ENCODE peak calls at places on chromosomes 5 and 9, in ten cellular contexts. M is NCI-H2227 treated with DMSO at 0.1 percent for 48 hours; P is stimulated activated CD4-positive, alpha-beta T cell treated with anti-CD3 and anti-CD28 coated beads, TNF-alpha, amount 100 ng/mL, for 4 hours; B is thyroid gland; O is fibroblast of the conjunctiva; L is activated naive CD8-positive, alpha-beta T cell treated with anti-CD3 and anti-CD28 coated beads, Interleukin-2, amount 50 U/mL, for 24 hours; Z is RCC 7860; K is heart left ventricle; T is stromal cell of bone marrow; J is skeletal muscle cell. Q is an unnamed sample.

GRCh38 chr5:146778795-146779579 is 99.6 kb downstream of the PPP2R2B start:
- DNase-seq in O (no peak), Z (no peak), P (no peak), T (no peak), B (no peak), K (no peak), M (peak; percentile 36), J (no peak), L (no peak), Q (no peak)

GRCh38 chr9:125663127-125663526 is 43.9 kb downstream of the MAPKAP1 start:
- DNase-seq in J (no peak), O (no peak), P (no peak), T (no peak), M (no peak), L (no peak), B (no peak), K (no peak), Z (peak; percentile 73), Q (no peak)

GRCh38 chr5:37495210-37495609 is 116.1 kb downstream of the WDR70 start:
- DNase-seq in J (no peak), K (no peak), M (no peak), O (no peak), T (peak; percentile 12), B (no peak), P (no peak), L (no peak), Z (no peak), Q (no peak)

GRCh38 chr5:35852084-35852734 is 4.5 kb upstream of the IL7R start:
- DNase-seq in P (no peak), M (no peak), K (no peak), O (no peak), J (no peak), Z (peak; percentile 45), B (no peak), T (no peak), L (peak; percentile 67), Q (no peak)

GRCh38 chr9:34989946-34990635 is 546 bp downstream of the DNAJB5 start:
- DNase-seq in J (no peak), B (peak; percentile 69), O (no peak), K (peak; percentile 75), P (no peak), L (peak; percentile 53), M (peak; percentile 23), Z (no peak), T (no peak), Q (peak; percentile 80)

GRCh38 chr5:123075521-123076163 is 13.4 kb upstream of the PRDM6 start:
- DNase-seq in Z (no peak), L (no peak), O (no peak), P (no peak), T (no peak), B (no peak), M (no peak), J (no peak), K (no peak), Q (no peak)

GRCh38 chr5:126970517-126971017 is 59.8 kb downstream of the MARCHF3 start:
- DNase-seq in B (peak; percentile 5), Z (peak; percentile 87), K (no peak), L (no peak), J (peak; percentile 79), T (peak; percentile 32), O (peak; percentile 23), P (no peak), M (no peak), Q (no peak)

GRCh38 chr5:179805529-179806249 is 977 bp downstream of the MGAT4B start:
- DNase-seq in Z (no peak), J (no peak), P (no peak), M (no peak), T (no peak), K (no peak), L (peak; percentile 49), O (no peak), B (peak; percentile 43), Q (peak; percentile 54)

GRCh38 chr5:14816374-14816998 is 55.1 kb downstream of the ANKH start:
- DNase-seq in Z (no peak), B (peak; percentile 68), P (no peak), J (no peak), L (no peak), T (peak; percentile 52), O (no peak), K (no peak), M (no peak), Q (no peak)

GRCh38 chr5:101505891-101506570 is 602.9 kb upstream of the ST8SIA4 start:
- DNase-seq in L (no peak), P (no peak), K (peak; percentile 54), Z (no peak), B (no peak), T (no peak), O (no peak), M (no peak), J (no peak), Q (no peak)

GRCh38 chr5:55777332-55777731 is 39.5 kb downstream of the DDX4 start:
- DNase-seq in P (no peak), K (no peak), M (no peak), Z (no peak), L (no peak), J (no peak), B (no peak), T (no peak), O (no peak), Q (no peak)

GRCh38 chr9:90970603-90971002 is 169.0 kb downstream of the SYK start:
- DNase-seq in T (no peak), O (no peak), K (no peak), L (no peak), J (no peak), Z (no peak), B (no peak), P (no peak), M (no peak), Q (no peak)

GRCh38 chr5:141882594-141883183 is 4.5 kb upstream of the PCDH1 start:
- DNase-seq in L (no peak), T (no peak), O (no peak), P (no peak), Z (no peak), B (no peak), M (peak; percentile 92), K (no peak), J (no peak), Q (no peak)

GRCh38 chr5:171162165-171162564 is 146.9 kb upstream of the TLX3 start:
- DNase-seq in P (no peak), Z (no peak), J (no peak), K (no peak), M (no peak), L (no peak), T (no peak), O (no peak), B (no peak), Q (no peak)

GRCh38 chr5:94941113-94941765 is 322.8 kb downstream of the SLF1 start:
- DNase-seq in M (no peak), J (no peak), K (no peak), P (no peak), L (no peak), T (no peak), O (no peak), B (no peak), Z (no peak), Q (no peak)

GRCh38 chr9:129451089-129451656 is 169.7 kb downstream of the C9orf50 start:
- DNase-seq in O (no peak), P (no peak), L (no peak), B (no peak), Z (no peak), T (no peak), K (no peak), J (no peak), M (no peak), Q (no peak)

GRCh38 chr5:36373527-36374086 is 71.9 kb upstream of the RANBP3L start:
- DNase-seq in J (peak; percentile 57), K (no peak), B (peak; percentile 11), O (peak; percentile 66), Z (peak; percentile 65), T (peak; percentile 88), M (no peak), L (no peak), P (no peak), Q (peak; percentile 69)

GRCh38 chr9:133676450-133676849 is 40.3 kb downstream of the DBH start:
- DNase-seq in T (no peak), M (no peak), K (no peak), P (no peak), Z (no peak), O (no peak), J (no peak), B (no peak), L (no peak), Q (no peak)

GRCh38 chr5:1757511-1757910 is 42.1 kb downstream of the MRPL36 start:
- DNase-seq in O (no peak), J (no peak), B (no peak), M (no peak), K (peak; percentile 31), T (no peak), P (no peak), L (no peak), Z (no peak), Q (peak; percentile 44)

GRCh38 chr5:58773744-58774441 is 191.0 kb downstream of the RAB3C start:
- DNase-seq in Z (no peak), L (no peak), K (no peak), P (no peak), O (no peak), M (no peak), J (no peak), B (peak; percentile 68), T (no peak), Q (peak; percentile 41)

GRCh38 chr9:110114086-110114887 is 93.7 kb downstream of the C9orf152 start:
- DNase-seq in M (no peak), T (no peak), O (no peak), J (no peak), P (no peak), Z (peak; percentile 58), L (no peak), K (no peak), B (no peak), Q (no peak)

GRCh38 chr9:70479880-70480291 is 65.4 kb upstream of the KLF9 start:
- DNase-seq in B (peak; percentile 63), M (no peak), P (no peak), J (peak; percentile 67), K (no peak), T (no peak), L (no peak), O (peak; percentile 62), Z (no peak), Q (peak; percentile 74)

GRCh38 chr9:34098307-34098706 is 28.2 kb downstream of the DCAF12 start:
- DNase-seq in J (no peak), K (no peak), M (no peak), T (no peak), L (no peak), B (no peak), O (no peak), Z (no peak), P (no peak), Q (no peak)

GRCh38 chr5:41883243-41883642 is 13.0 kb upstream of the OXCT1 start:
- DNase-seq in Z (no peak), B (no peak), P (no peak), J (no peak), L (no peak), K (no peak), M (no peak), T (no peak), O (no peak), Q (no peak)

GRCh38 chr9:86637515-86637914 is 283.3 kb upstream of the TUT7 start:
- DNase-seq in P (no peak), K (no peak), J (no peak), L (peak; percentile 28), Z (no peak), O (peak; percentile 30), B (peak; percentile 2), M (no peak), T (no peak), Q (no peak)

GRCh38 chr5:160486573-160486972 is 64.9 kb downstream of the PTTG1 start:
- DNase-seq in B (no peak), T (no peak), K (no peak), J (no peak), L (no peak), M (no peak), Z (no peak), O (no peak), P (no peak), Q (no peak)

GRCh38 chr5:118933703-118934102 is 54.6 kb downstream of the DTWD2 start:
- DNase-seq in B (no peak), T (no peak), J (no peak), O (no peak), Z (no peak), L (no peak), K (no peak), P (no peak), M (no peak), Q (no peak)

GRCh38 chr5:172932313-172933017 is 26.8 kb upstream of the RPL26L1 start:
- DNase-seq in P (peak; percentile 51), B (peak; percentile 81), O (no peak), T (no peak), M (no peak), J (no peak), Z (peak; percentile 83), L (peak; percentile 73), K (peak; percentile 90), Q (peak; percentile 78)

Q was measured in psoas muscle.